ENCODE peak calls at places on chromosomes 6 and 20, in five cellular contexts. U is uterus, E is lung, X is AG10803, W is lower lobe of right lung. T is an unnamed sample.

GRCh38 chr20:44754554-44754953 is 8.9 kb downstream of the KCNK15 start:
- DNase-seq in U (no peak), E (no peak), X (no peak), W (no peak), T (no peak)

GRCh38 chr6:159128978-159129377 is 40.2 kb upstream of the FNDC1 start:
- DNase-seq in U (no peak), E (no peak), X (no peak), W (no peak), T (no peak)

GRCh38 chr6:7312616-7313504 is at the start of gene SSR1:
- DNase-seq in U (peak), E (peak), X (peak), W (peak), T (peak)

GRCh38 chr6:25794784-25795183 is 37.1 kb downstream of the SLC17A1 start:
- DNase-seq in U (no peak), E (no peak), X (no peak), W (no peak), T (no peak)

GRCh38 chr6:26392932-26393636 is 9.0 kb upstream of the BTN3A1 start:
- DNase-seq in U (no peak), E (no peak), X (no peak), W (peak), T (no peak)

GRCh38 chr6:166297606-166298005 is 10.6 kb downstream of the PRR18 start:
- DNase-seq in U (no peak), E (no peak), X (no peak), W (no peak), T (no peak)

GRCh38 chr6:76416821-76417605 is 344.6 kb upstream of the IMPG1 start:
- DNase-seq in U (no peak), E (no peak), X (no peak), W (no peak), T (no peak)

GRCh38 chr6:117397536-117398227 is 28.1 kb downstream of the ROS1 start:
- DNase-seq in U (no peak), E (no peak), X (peak), W (no peak), T (no peak)

GRCh38 chr6:163062790-163063189 is 335.0 kb downstream of the PACRG start:
- DNase-seq in U (no peak), E (no peak), X (no peak), W (no peak), T (no peak)

GRCh38 chr6:10763006-10763405 is 15.4 kb downstream of the TMEM14B start:
- DNase-seq in U (no peak), E (no peak), X (no peak), W (no peak), T (no peak)

GRCh38 chr6:51323056-51323455 is 504.4 kb downstream of the TFAP2B start:
- DNase-seq in U (no peak), E (no peak), X (no peak), W (no peak), T (no peak)

GRCh38 chr6:47267301-47267700 is 42.4 kb downstream of the TNFRSF21 start:
- DNase-seq in U (no peak), E (no peak), X (no peak), W (no peak), T (no peak)

GRCh38 chr6:159852877-159853276 is 37.9 kb upstream of the MAS1 start:
- DNase-seq in U (no peak), E (no peak), X (peak), W (no peak), T (no peak)

GRCh38 chr20:19956976-19957375 is 60.2 kb upstream of the NAA20 start:
- DNase-seq in U (no peak), E (no peak), X (no peak), W (no peak), T (no peak)

GRCh38 chr6:54222217-54222616 is 86.0 kb upstream of the TINAG start:
- DNase-seq in U (no peak), E (no peak), X (no peak), W (no peak), T (no peak)

GRCh38 chr6:132892929-132893771 is 78.8 kb downstream of the RPS12 start:
- DNase-seq in U (no peak), E (no peak), X (no peak), W (no peak), T (no peak)

GRCh38 chr20:42895062-42895461 is 294.6 kb downstream of the PTPRT start:
- DNase-seq in U (no peak), E (no peak), X (no peak), W (no peak), T (no peak)

DNA sequence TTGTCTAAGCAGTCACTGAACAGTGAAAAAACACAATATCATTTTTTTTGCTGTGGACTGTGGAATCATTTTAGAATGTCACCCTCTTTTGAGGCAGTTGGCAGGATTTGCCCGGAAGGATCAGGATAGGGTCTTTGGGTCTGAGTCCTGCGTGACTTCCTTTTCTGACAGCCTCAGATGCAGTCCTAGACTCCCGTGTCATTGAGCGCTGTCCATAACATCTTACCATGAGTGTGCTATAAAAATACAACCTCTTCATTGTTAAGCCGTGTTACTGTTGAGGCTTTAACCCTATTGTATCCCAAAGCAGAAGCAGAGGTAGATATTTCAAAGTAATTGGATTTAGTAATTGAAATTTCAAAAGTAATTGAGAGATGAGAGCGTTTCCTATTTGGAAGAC is 30.6 kb downstream of the ARID1B start:
- DNase-seq in U (no peak), E (no peak), X (no peak), W (no peak), T (no peak)
- TF ChIP-seq CTCF in U (no peak), E (no peak), X (no peak), W (no peak), T (no peak)

DNA sequence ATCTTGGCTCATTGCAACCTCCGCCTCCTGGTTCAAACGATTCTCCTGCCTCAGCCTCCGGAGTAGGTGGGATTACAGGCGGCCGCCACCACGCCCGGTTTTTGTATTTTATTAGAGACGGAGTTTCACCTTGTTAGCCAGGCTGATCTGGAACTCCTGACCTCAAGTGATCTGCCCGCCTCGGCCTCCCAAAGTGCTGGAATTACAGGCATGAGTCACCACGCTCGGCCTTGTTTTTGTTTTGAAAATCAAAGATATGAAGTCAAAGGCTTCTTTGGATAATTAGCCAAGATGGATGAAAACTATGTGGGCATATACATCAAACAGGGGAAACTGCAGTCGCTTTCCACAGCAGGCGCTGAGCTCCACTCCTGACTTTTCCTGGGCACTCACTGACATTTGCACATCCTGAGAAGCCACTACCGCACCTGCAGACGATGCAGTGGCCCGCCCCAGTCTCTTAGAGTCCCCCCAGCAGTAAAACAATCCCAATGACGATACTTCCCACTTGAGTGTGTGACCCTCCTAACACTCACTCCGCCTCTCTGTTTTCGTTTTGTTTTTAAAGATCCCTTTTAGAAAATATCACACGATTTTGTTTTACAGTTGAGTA is 44.1 kb downstream of the GJA1 start:
- DNase-seq in U (no peak), E (no peak), X (no peak), W (no peak), T (no peak)
- TF ChIP-seq CTCF in U (no peak), E (no peak), X (no peak), W (no peak), T (no peak)

DNA sequence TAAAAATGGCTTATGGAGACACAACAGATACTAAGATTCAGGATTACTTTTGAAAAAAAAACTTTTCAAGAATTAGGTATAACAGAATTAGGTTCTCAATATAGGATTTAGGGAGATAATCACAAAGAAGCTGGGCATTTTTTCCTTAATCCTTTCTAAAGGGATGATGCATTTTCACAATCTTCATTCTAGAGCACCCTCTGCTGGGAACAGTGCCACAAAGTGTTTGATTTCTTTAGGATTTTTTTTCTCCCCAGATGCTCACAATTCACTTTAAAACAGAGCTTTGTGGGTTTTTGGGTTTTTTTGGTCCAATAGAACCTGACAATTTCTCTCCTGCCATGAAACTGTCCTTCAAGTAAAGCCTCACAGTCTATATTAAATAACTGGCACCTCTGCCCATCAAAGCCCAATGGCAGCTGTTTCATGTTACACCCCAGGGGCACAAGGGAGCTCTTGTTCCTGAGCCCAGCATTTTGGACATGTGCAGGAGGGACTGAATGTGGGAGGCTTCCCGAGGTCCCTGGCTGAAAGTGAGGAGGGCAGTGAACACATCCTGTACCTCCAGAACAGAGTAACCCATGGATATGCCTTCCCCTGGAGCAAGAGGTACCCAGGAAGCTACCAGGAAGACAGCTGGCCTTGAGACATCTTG is 39.7 kb downstream of the PREP start:
- DNase-seq in U (no peak), E (no peak), X (peak), W (no peak), T (no peak)
- TF ChIP-seq CTCF in U (no peak), E (no peak), X (peak), W (no peak), T (peak)

DNA sequence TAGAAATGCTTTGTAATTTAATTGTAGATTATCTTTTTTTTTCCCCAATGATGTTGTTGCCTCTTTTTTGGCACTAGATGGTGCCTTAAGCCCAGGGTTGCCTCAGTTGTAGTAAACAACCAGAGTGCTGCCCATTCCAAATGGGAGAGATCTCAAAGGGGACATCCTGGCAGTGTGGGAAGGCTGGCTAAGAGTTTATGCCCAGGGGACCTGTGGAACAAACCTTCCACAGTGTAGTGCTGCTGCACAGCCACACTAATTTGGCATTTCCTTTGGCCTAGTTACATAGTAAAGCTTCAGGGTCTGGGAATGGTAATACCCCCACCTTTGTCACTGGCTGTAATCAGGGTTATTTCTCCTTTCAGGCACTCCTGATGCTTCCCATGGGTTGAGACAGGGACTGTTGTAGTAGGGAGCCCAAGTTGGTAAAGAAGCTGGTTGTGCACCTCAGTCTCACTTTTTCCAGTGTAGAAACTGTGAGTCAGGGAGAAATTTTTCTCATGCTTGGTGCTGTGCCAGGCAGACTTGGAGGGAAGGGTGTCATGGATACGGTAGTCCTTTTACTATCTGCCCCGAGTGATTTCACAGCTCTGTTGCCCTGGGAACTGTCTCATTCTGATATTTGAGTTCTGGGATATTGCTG is 177.8 kb upstream of the ECI2 start:
- DNase-seq in U (no peak), E (peak), X (peak), W (no peak), T (peak)
- TF ChIP-seq CTCF in U (no peak), E (peak), X (peak), W (peak), T (peak)

T was measured in AG09319.